ENCODE peak calls at places on chromosomes 5 and 9, in five cellular contexts. Q, F, A, W and G are unnamed samples. For H3K4me1, the result is how much of the 10 kb centered on the place peaks cover.

GRCh38 chr9:130240410-130241197 is 25.0 kb upstream of the HMCN2 start:
- DNase-seq in Q (no peak), F (peak), A (peak), W (no peak), G (no peak)

GRCh38 chr9:6048039-6048438 is 32.6 kb upstream of the RANBP6 start:
- DNase-seq in Q (no peak), F (no peak), A (no peak), W (no peak), G (no peak)

GRCh38 chr5:53407373-53407772 is 73.1 kb upstream of the FST start:
- DNase-seq in Q (no peak), F (no peak), A (no peak), W (no peak), G (no peak)

GRCh38 chr9:14405176-14405575 is 91.2 kb upstream of the NFIB start:
- DNase-seq in Q (no peak), F (no peak), A (no peak), W (no peak), G (no peak)

GRCh38 chr9:93093449-93094293 is 2.3 kb upstream of the CARD19 start:
- DNase-seq in Q (no peak), F (peak), A (peak), W (no peak), G (no peak)

GRCh38 chr5:132063090-132063911 is 2.8 kb downstream of the IL3 start:
- DNase-seq in Q (peak), F (peak), A (peak), W (peak), G (no peak)

GRCh38 chr5:33049845-33050244 is 338.7 kb downstream of the NPR3 start:
- DNase-seq in Q (peak), F (no peak), A (no peak), W (no peak), G (no peak)

GRCh38 chr9:91374939-91375338 is 13.2 kb upstream of the AUH start:
- DNase-seq in Q (no peak), F (no peak), A (no peak), W (no peak), G (no peak)

GRCh38 chr5:130270786-130271185 is 366.5 kb downstream of the CHSY3 start:
- DNase-seq in Q (no peak), F (no peak), A (no peak), W (no peak), G (no peak)

GRCh38 chr5:71663570-71663969 is 55.5 kb upstream of the CARTPT start:
- DNase-seq in Q (no peak), F (no peak), A (no peak), W (no peak), G (no peak)

GRCh38 chr5:176995896-176996767 is 10.4 kb downstream of the UIMC1 start:
- DNase-seq in Q (no peak), F (no peak), A (no peak), W (no peak), G (no peak)

GRCh38 chr9:129182625-129183494 is 4.8 kb upstream of the IER5L start:
- DNase-seq in Q (peak), F (no peak), A (peak), W (no peak), G (no peak)

GRCh38 chr9:89675403-89675771 is 70.6 kb downstream of the GADD45G start:
- DNase-seq in Q (peak), F (peak), A (no peak), W (no peak), G (no peak)

GRCh38 chr5:85108471-85108870 is 723.8 kb upstream of the EDIL3 start:
- DNase-seq in Q (no peak), F (no peak), A (no peak), W (no peak), G (no peak)

GRCh38 chr9:118529210-118529609 is 825.0 kb downstream of the TLR4 start:
- DNase-seq in Q (no peak), F (no peak), A (no peak), W (no peak), G (no peak)

GRCh38 chr9:95494416-95495371 is 22.1 kb downstream of the PTCH1 start:
- DNase-seq in Q (no peak), F (no peak), A (peak), W (peak), G (no peak)

GRCh38 chr9:36165766-36166149 is 3.4 kb upstream of the CCIN start:
- DNase-seq in Q (no peak), F (no peak), A (no peak), W (no peak), G (no peak)

GRCh38 chr5:156186760-156187159 is 140.2 kb upstream of the SGCD start:
- DNase-seq in Q (no peak), F (no peak), A (no peak), W (no peak), G (no peak)

GRCh38 chr5:93359958-93360305 is 221.1 kb downstream of the NR2F1-AS1 start:
- DNase-seq in Q (no peak), F (no peak), A (no peak), W (no peak), G (no peak)

GRCh38 chr9:107833295-107833694 is 343.7 kb upstream of the KLF4 start:
- DNase-seq in Q (no peak), F (no peak), A (no peak), W (no peak), G (no peak)

GRCh38 chr5:140143521-140144258 is 18.0 kb downstream of the IGIP start:
- DNase-seq in Q (no peak), F (no peak), A (no peak), W (no peak), G (no peak)

GRCh38 chr5:16296946-16297345 is 117.4 kb upstream of the MARCHF11 start:
- DNase-seq in Q (no peak), F (no peak), A (no peak), W (no peak), G (no peak)

GRCh38 chr5:1110930-1111726 is 735 bp downstream of the SLC12A7 start:
- DNase-seq in Q (peak), F (no peak), A (no peak), W (no peak), G (no peak)

GRCh38 chr5:123512631-123513461 is 869 bp downstream of the CSNK1G3 start:
- DNase-seq in Q (peak), F (peak), A (peak), W (peak), G (no peak)

GRCh38 chr5:31854625-31855526 is 215.9 kb downstream of the PDZD2 start:
- DNase-seq in Q (peak), F (peak), A (no peak), W (no peak), G (no peak)

GRCh38 chr9:9791621-9792020 is 821.2 kb downstream of the PTPRD start:
- DNase-seq in Q (no peak), F (no peak), A (no peak), W (no peak), G (no peak)

GRCh38 chr9:32873131-32873530 is 89.8 kb downstream of the TMEM215 start:
- DNase-seq in Q (no peak), F (no peak), A (no peak), W (no peak), G (no peak)

GRCh38 chr9:129483467-129484324 is 137.2 kb downstream of the C9orf50 start:
- DNase-seq in Q (peak), F (peak), A (peak), W (no peak), G (no peak)

GRCh38 chr5:16147179-16147900 is 32.3 kb downstream of the MARCHF11 start:
- DNase-seq in Q (no peak), F (no peak), A (no peak), W (no peak), G (no peak)

GRCh38 chr5:134874831-134875655 is 872 bp downstream of the TXNDC15 start:
- DNase-seq in Q (peak), F (peak), A (peak), W (peak), G (no peak)

GRCh38 chr9:132187006-132187760 is 25.3 kb downstream of the NTNG2 start:
- DNase-seq in Q (no peak), F (no peak), A (no peak), W (no peak), G (no peak)

GRCh38 chr5:124662261-124662781 is 84.1 kb downstream of the ZNF608 start:
- DNase-seq in Q (no peak), F (no peak), A (peak), W (no peak), G (no peak)

GRCh38 chr5:124663101-124663506 is 83.3 kb downstream of the ZNF608 start:
- DNase-seq in Q (no peak), F (no peak), A (no peak), W (no peak), G (no peak)

GRCh38 chr5:124664287-124664686 is 82.2 kb downstream of the ZNF608 start:
- DNase-seq in Q (no peak), F (no peak), A (no peak), W (no peak), G (no peak)

GRCh38 chr5:124665625-124666024 is 80.8 kb downstream of the ZNF608 start:
- DNase-seq in Q (no peak), F (no peak), A (no peak), W (no peak), G (no peak)

DNA sequence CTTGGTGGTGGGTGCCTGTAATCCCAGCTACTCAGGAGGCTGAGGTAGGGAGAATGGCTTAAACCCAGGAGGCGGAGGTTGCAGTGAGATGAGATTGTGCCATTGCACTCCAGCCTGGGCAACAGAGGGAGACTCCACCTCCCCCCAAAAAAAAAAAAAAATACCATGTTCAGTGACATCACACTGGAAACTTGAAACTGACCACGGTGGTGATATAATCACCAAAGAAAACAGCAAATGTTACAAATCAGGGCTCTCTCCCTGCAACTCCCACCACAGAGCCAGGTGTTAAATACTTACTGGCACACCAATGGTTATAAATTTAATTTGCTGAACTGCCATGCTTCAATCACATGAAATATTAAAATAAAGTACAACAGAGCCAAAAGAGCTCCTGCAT is 81.4 kb downstream of the ZNF608 start:
- DNase-seq in Q (no peak), F (no peak), A (no peak), W (no peak), G (no peak)
- H3K4me1 ChIP-seq in Q (under half), F (half or more), A (under half), W (under half), G (under half)

GRCh38 chr5:148976569-148977321 is 86.1 kb downstream of the SH3TC2 start:
- DNase-seq in Q (no peak), F (peak), A (no peak), W (no peak), G (no peak)

GRCh38 chr5:148974638-148975330 is 88.1 kb downstream of the SH3TC2 start:
- DNase-seq in Q (no peak), F (no peak), A (no peak), W (no peak), G (no peak)

GRCh38 chr5:148978370-148979103 is 84.3 kb downstream of the SH3TC2 start:
- DNase-seq in Q (no peak), F (peak), A (no peak), W (no peak), G (no peak)

GRCh38 chr5:148981353-148981752 is 81.5 kb downstream of the SH3TC2 start:
- DNase-seq in Q (no peak), F (no peak), A (no peak), W (no peak), G (no peak)

GRCh38 chr5:148979104-148979723 is 83.6 kb downstream of the SH3TC2 start:
- DNase-seq in Q (peak), F (peak), A (peak), W (no peak), G (no peak)
- H3K4me1 ChIP-seq in Q (under half), F (half or more), A (under half), W (under half), G (under half)

DNA sequence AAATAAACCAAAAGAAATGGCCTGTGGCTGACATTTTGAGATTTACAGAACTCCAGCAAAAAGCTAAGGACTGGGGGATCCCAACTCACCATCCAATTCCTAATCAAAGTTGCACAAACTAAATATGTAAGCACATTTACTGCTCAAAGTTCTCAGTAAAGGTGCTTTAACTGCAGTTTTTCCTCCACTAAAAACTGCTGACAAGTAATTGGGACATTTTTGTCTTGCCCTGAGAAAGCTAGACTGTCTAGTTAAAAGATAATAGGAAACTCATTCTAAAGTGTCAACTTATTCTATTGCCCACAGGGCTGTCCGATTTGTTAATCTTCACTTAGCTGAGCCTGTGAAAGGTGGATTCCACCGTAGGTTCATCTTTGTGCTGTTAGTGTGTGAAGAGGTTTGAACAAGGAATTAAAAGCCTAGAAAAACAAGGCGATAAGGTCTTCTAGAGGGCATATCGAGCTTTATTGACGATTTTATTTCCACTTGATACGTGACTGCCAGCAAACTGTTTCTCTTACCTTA is 1.0 kb downstream of the DOCK8 start:
- DNase-seq in Q (no peak), F (no peak), A (no peak), W (no peak), G (no peak)
- H3K4me1 ChIP-seq in Q (under half), F (under half), A (under half), W (under half), G (under half)

GRCh38 chr9:137297060-137297664 is 4.9 kb downstream of the NRARP start:
- DNase-seq in Q (no peak), F (no peak), A (peak), W (no peak), G (no peak)
- H3K4me1 ChIP-seq in Q (under half), F (under half), A (under half), W (under half), G (under half)

GRCh38 chr9:114002271-114002985 is 75.7 kb downstream of the AMBP start:
- DNase-seq in Q (no peak), F (no peak), A (no peak), W (no peak), G (no peak)

GRCh38 chr9:114000063-114000454 is 78.0 kb downstream of the AMBP start:
- DNase-seq in Q (no peak), F (no peak), A (no peak), W (no peak), G (no peak)

GRCh38 chr9:114000671-114001409 is 77.3 kb downstream of the AMBP start:
- DNase-seq in Q (no peak), F (no peak), A (no peak), W (no peak), G (no peak)

GRCh38 chr9:114001794-114002261 is 76.3 kb downstream of the AMBP start:
- DNase-seq in Q (no peak), F (no peak), A (no peak), W (no peak), G (no peak)

GRCh38 chr9:114001410-114001685 is 76.8 kb downstream of the AMBP start:
- DNase-seq in Q (no peak), F (no peak), A (no peak), W (no peak), G (no peak)
- H3K4me1 ChIP-seq in Q (under half), F (under half), A (under half), W (under half), G (under half)